ENCODE peak calls at places on chromosomes 4 and X, in nine cellular contexts. J, W, H, S, M, K, T, U and O are unnamed samples.

GRCh38 chr4:83819582-83819981 is 283.7 kb downstream of the GPAT3 start:
- DNase-seq in U (no peak), H (no peak), K (no peak), M (no peak), T (no peak), W (no peak), J (no peak), S (no peak), O (no peak)

GRCh38 chrX:110219920-110220319 is 98.0 kb downstream of the AMMECR1 start:
- DNase-seq in K (no peak), S (no peak), W (no peak), U (peak; percentile 75), T (no peak), J (no peak), H (no peak), M (no peak), O (no peak)

GRCh38 chr4:162682651-162683050 is 484.0 kb downstream of the NAF1 start:
- DNase-seq in T (no peak), H (no peak), W (no peak), J (no peak), S (no peak), M (no peak), K (no peak), U (no peak), O (no peak)

GRCh38 chr4:80711956-80712355 is 318.6 kb upstream of the BMP3 start:
- DNase-seq in W (no peak), H (no peak), M (no peak), U (no peak), T (no peak), J (no peak), S (no peak), K (no peak), O (no peak)

GRCh38 chr4:169032883-169033645 is 23.0 kb upstream of the CBR4 start:
- DNase-seq in S (no peak), T (no peak), K (no peak), J (no peak), W (no peak), H (no peak), M (no peak), U (no peak), O (no peak)

GRCh38 chr4:28654618-28655017 is 1794.0 kb downstream of the STIM2 start:
- DNase-seq in K (no peak), J (peak; percentile 33), W (no peak), T (no peak), U (peak; percentile 18), H (no peak), M (no peak), S (no peak), O (no peak)

GRCh38 chr4:5037553-5038551 is 13.4 kb upstream of the STK32B start:
- DNase-seq in J (peak; percentile 69), K (peak; percentile 90), W (no peak), H (no peak), T (peak; percentile 64), M (no peak), S (no peak), U (peak; percentile 86), O (no peak)

GRCh38 chrX:6170424-6170823 is 58.2 kb downstream of the NLGN4X start:
- DNase-seq in H (no peak), W (no peak), S (no peak), K (no peak), J (no peak), U (no peak), M (no peak), T (no peak), O (no peak)

GRCh38 chr4:158809611-158810486 is 41.0 kb downstream of the FNIP2 start:
- DNase-seq in K (peak; percentile 50), M (no peak), J (peak; percentile 76), H (peak; percentile 35), S (no peak), U (peak; percentile 89), T (peak; percentile 72), W (no peak), O (peak; percentile 34)

GRCh38 chr4:3323071-3323481 is 30.3 kb downstream of the RGS12 start:
- DNase-seq in J (no peak), W (no peak), T (no peak), K (no peak), U (no peak), M (no peak), S (no peak), H (no peak), O (no peak)

GRCh38 chr4:87037921-87038320 is 103.1 kb downstream of the AFF1 start:
- DNase-seq in W (no peak), J (no peak), H (no peak), S (no peak), U (peak; percentile 26), K (no peak), M (no peak), T (no peak), O (no peak)

GRCh38 chr4:166363198-166363597 is 490.2 kb downstream of the TLL1 start:
- DNase-seq in H (no peak), M (no peak), S (no peak), T (no peak), K (no peak), U (no peak), J (no peak), W (no peak), O (no peak)

GRCh38 chrX:9942086-9942485 is 25.1 kb upstream of the CLDN34 start:
- DNase-seq in M (no peak), K (no peak), H (peak; percentile 58), J (no peak), S (no peak), W (no peak), U (no peak), T (no peak), O (peak; percentile 60)

GRCh38 chr4:159446266-159446976 is 343.5 kb downstream of the RAPGEF2 start:
- DNase-seq in W (peak; percentile 30), J (peak; percentile 89), K (peak; percentile 41), T (peak; percentile 39), M (peak; percentile 69), H (peak; percentile 66), S (peak; percentile 41), U (peak; percentile 85), O (peak; percentile 62)

GRCh38 chr4:152394786-152395185 is 141.1 kb downstream of the FBXW7 start:
- DNase-seq in H (no peak), M (no peak), W (no peak), K (no peak), U (peak; percentile 20), J (peak; percentile 10), T (no peak), S (no peak), O (no peak)

GRCh38 chr4:82099863-82100579 is 273.8 kb downstream of the HNRNPD start:
- DNase-seq in M (no peak), T (no peak), W (no peak), S (no peak), U (no peak), J (no peak), K (no peak), H (no peak), O (no peak)

GRCh38 chr4:174210354-174210753 is 73.1 kb downstream of the FBXO8 start:
- DNase-seq in H (no peak), M (peak; percentile 60), U (no peak), S (no peak), T (no peak), K (no peak), J (no peak), W (peak; percentile 32), O (no peak)

GRCh38 chr4:174204194-174204831 is 79.2 kb downstream of the FBXO8 start:
- DNase-seq in W (no peak), S (no peak), K (no peak), U (no peak), J (no peak), H (no peak), T (no peak), M (no peak), O (no peak)

GRCh38 chr4:174209296-174209695 is 74.2 kb downstream of the FBXO8 start:
- DNase-seq in S (no peak), H (no peak), K (no peak), J (no peak), M (no peak), T (no peak), W (no peak), U (no peak), O (no peak)

GRCh38 chr4:174210952-174211490 is 72.4 kb downstream of the FBXO8 start:
- DNase-seq in J (no peak), K (no peak), H (no peak), M (no peak), T (no peak), W (no peak), S (no peak), U (peak; percentile 38), O (no peak)

GRCh38 chr4:174207370-174207769 is 76.1 kb downstream of the FBXO8 start:
- DNase-seq in H (no peak), T (no peak), W (no peak), K (no peak), S (no peak), U (no peak), M (no peak), J (no peak), O (no peak)
- TF ChIP-seq CTCF in H (no peak), T (no peak), W (no peak), K (no peak), S (no peak), U (no peak), M (no peak), J (no peak), O (no peak)

GRCh38 chr4:66687393-66687971 is 857.8 kb downstream of the CENPC start:
- DNase-seq in M (no peak), U (no peak), T (no peak), J (peak; percentile 9), K (no peak), S (no peak), H (no peak), W (no peak), O (no peak)

GRCh38 chr4:66693694-66694093 is 851.6 kb downstream of the CENPC start:
- DNase-seq in H (no peak), U (no peak), W (no peak), J (no peak), S (no peak), M (peak; percentile 6), T (no peak), K (no peak), O (no peak)

GRCh38 chr4:66691101-66691500 is 854.2 kb downstream of the CENPC start:
- DNase-seq in S (no peak), W (no peak), K (no peak), U (no peak), H (no peak), M (peak; percentile 12), J (no peak), T (no peak), O (no peak)

GRCh38 chr4:66688674-66689073 is 856.6 kb downstream of the CENPC start:
- DNase-seq in T (no peak), W (no peak), H (no peak), S (no peak), J (peak; percentile 33), U (peak; percentile 60), M (no peak), K (no peak), O (no peak)
- TF ChIP-seq CTCF in T (no peak), W (no peak), H (no peak), S (peak; percentile 65), J (peak; percentile 50), U (peak; percentile 21), M (peak; percentile 41), K (peak; percentile 26), O (no peak)

GRCh38 chrX:11427082-11428033 is 134.1 kb downstream of the AMELX start:
- DNase-seq in K (no peak), S (peak; percentile 2), W (peak; percentile 40), U (peak; percentile 41), M (peak; percentile 55), T (peak; percentile 27), J (no peak), H (peak; percentile 26), O (peak; percentile 32)
- TF ChIP-seq CTCF in K (peak; percentile 24), S (peak; percentile 54), W (no peak), U (peak; percentile 44), M (peak; percentile 51), T (no peak), J (peak; percentile 29), H (peak; percentile 21), O (no peak)

GRCh38 chr4:41400296-41400695 is 137.7 kb upstream of the LIMCH1 start:
- DNase-seq in M (no peak), U (no peak), S (no peak), K (no peak), W (no peak), J (no peak), T (no peak), H (no peak), O (no peak)
- TF ChIP-seq CTCF in M (no peak), U (no peak), S (no peak), K (no peak), W (no peak), J (no peak), T (no peak), H (no peak), O (no peak)